ENCODE peak calls at places on chromosomes 12 and 14, in ten cellular contexts. One of them, this sample, is unnamed. For H3K9me3, the result is how much of the 10 kb centered on the place peaks cover.

GRCh38 chr12:25269701-25270100 is 19.0 kb upstream of the KRAS start:
- DNase-seq in neural progenitor cell: no peak
- DNase-seq in cardiac muscle cell: no peak
- DNase-seq in fibroblast of lung: no peak
- DNase-seq in CD8-positive, alpha-beta T cell: no peak
- DNase-seq in left ventricle myocardium inferior: no peak
- DNase-seq in lung: no peak
- DNase-seq in CD4-positive, alpha-beta T cell: no peak
- DNase-seq in transverse colon: no peak
- DNase-seq in prostate gland: no peak
- DNase-seq in this sample: no peak

GRCh38 chr12:85448548-85449139 is 168.6 kb downstream of the ALX1 start:
- DNase-seq in neural progenitor cell: no peak
- DNase-seq in cardiac muscle cell: peak
- DNase-seq in fibroblast of lung: peak
- DNase-seq in CD8-positive, alpha-beta T cell: no peak
- DNase-seq in left ventricle myocardium inferior: no peak
- DNase-seq in lung: no peak
- DNase-seq in CD4-positive, alpha-beta T cell: no peak
- DNase-seq in transverse colon: no peak
- DNase-seq in prostate gland: no peak
- DNase-seq in this sample: no peak

GRCh38 chr12:108667349-108667748 is 33.7 kb upstream of the SELPLG start:
- DNase-seq in neural progenitor cell: no peak
- DNase-seq in cardiac muscle cell: no peak
- DNase-seq in fibroblast of lung: no peak
- DNase-seq in CD8-positive, alpha-beta T cell: no peak
- DNase-seq in left ventricle myocardium inferior: no peak
- DNase-seq in lung: no peak
- DNase-seq in CD4-positive, alpha-beta T cell: no peak
- DNase-seq in transverse colon: no peak
- DNase-seq in prostate gland: no peak
- DNase-seq in this sample: no peak

GRCh38 chr12:14716848-14717444 is 20.5 kb upstream of the GUCY2C start:
- DNase-seq in neural progenitor cell: peak
- DNase-seq in cardiac muscle cell: peak
- DNase-seq in fibroblast of lung: peak
- DNase-seq in CD8-positive, alpha-beta T cell: peak
- DNase-seq in left ventricle myocardium inferior: no peak
- DNase-seq in lung: peak
- DNase-seq in CD4-positive, alpha-beta T cell: peak
- DNase-seq in transverse colon: peak
- DNase-seq in prostate gland: peak
- DNase-seq in this sample: no peak

GRCh38 chr14:105305350-105305749 is 4.5 kb upstream of the BRF1 start:
- DNase-seq in neural progenitor cell: no peak
- DNase-seq in cardiac muscle cell: no peak
- DNase-seq in fibroblast of lung: no peak
- DNase-seq in CD8-positive, alpha-beta T cell: no peak
- DNase-seq in left ventricle myocardium inferior: no peak
- DNase-seq in lung: no peak
- DNase-seq in CD4-positive, alpha-beta T cell: no peak
- DNase-seq in transverse colon: no peak
- DNase-seq in prostate gland: no peak
- DNase-seq in this sample: no peak

GRCh38 chr14:64891839-64892375 is 12.2 kb upstream of the SPTB start:
- DNase-seq in neural progenitor cell: peak
- DNase-seq in cardiac muscle cell: peak
- DNase-seq in fibroblast of lung: peak
- DNase-seq in CD8-positive, alpha-beta T cell: no peak
- DNase-seq in left ventricle myocardium inferior: no peak
- DNase-seq in lung: no peak
- DNase-seq in CD4-positive, alpha-beta T cell: peak
- DNase-seq in transverse colon: peak
- DNase-seq in prostate gland: peak
- DNase-seq in this sample: no peak

GRCh38 chr12:19085090-19085489 is 44.4 kb upstream of the PLEKHA5 start:
- DNase-seq in neural progenitor cell: no peak
- DNase-seq in cardiac muscle cell: no peak
- DNase-seq in fibroblast of lung: no peak
- DNase-seq in CD8-positive, alpha-beta T cell: no peak
- DNase-seq in left ventricle myocardium inferior: no peak
- DNase-seq in lung: no peak
- DNase-seq in CD4-positive, alpha-beta T cell: no peak
- DNase-seq in transverse colon: no peak
- DNase-seq in prostate gland: no peak
- DNase-seq in this sample: no peak

GRCh38 chr14:74638066-74638465 is 26.0 kb upstream of the LTBP2 start:
- DNase-seq in neural progenitor cell: no peak
- DNase-seq in cardiac muscle cell: peak
- DNase-seq in fibroblast of lung: no peak
- DNase-seq in CD8-positive, alpha-beta T cell: no peak
- DNase-seq in left ventricle myocardium inferior: no peak
- DNase-seq in lung: no peak
- DNase-seq in CD4-positive, alpha-beta T cell: no peak
- DNase-seq in transverse colon: no peak
- DNase-seq in prostate gland: no peak
- DNase-seq in this sample: no peak

GRCh38 chr14:100554082-100554677 is 33.0 kb downstream of the BEGAIN start:
- DNase-seq in neural progenitor cell: no peak
- DNase-seq in cardiac muscle cell: no peak
- DNase-seq in fibroblast of lung: no peak
- DNase-seq in CD8-positive, alpha-beta T cell: peak
- DNase-seq in left ventricle myocardium inferior: peak
- DNase-seq in lung: no peak
- DNase-seq in CD4-positive, alpha-beta T cell: no peak
- DNase-seq in transverse colon: peak
- DNase-seq in prostate gland: peak
- DNase-seq in this sample: no peak

GRCh38 chr12:12599750-12600643 is 11.7 kb upstream of the CREBL2 start:
- DNase-seq in neural progenitor cell: no peak
- DNase-seq in cardiac muscle cell: no peak
- DNase-seq in fibroblast of lung: no peak
- DNase-seq in CD8-positive, alpha-beta T cell: no peak
- DNase-seq in left ventricle myocardium inferior: no peak
- DNase-seq in lung: no peak
- DNase-seq in CD4-positive, alpha-beta T cell: no peak
- DNase-seq in transverse colon: no peak
- DNase-seq in prostate gland: peak
- DNase-seq in this sample: no peak

GRCh38 chr12:45483571-45483970 is 245.9 kb upstream of the ARID2 start:
- DNase-seq in neural progenitor cell: no peak
- DNase-seq in cardiac muscle cell: no peak
- DNase-seq in fibroblast of lung: peak
- DNase-seq in CD8-positive, alpha-beta T cell: no peak
- DNase-seq in left ventricle myocardium inferior: peak
- DNase-seq in lung: no peak
- DNase-seq in CD4-positive, alpha-beta T cell: no peak
- DNase-seq in transverse colon: no peak
- DNase-seq in prostate gland: no peak
- DNase-seq in this sample: no peak

GRCh38 chr12:3928538-3929220 is 55.5 kb upstream of the PARP11 start:
- DNase-seq in neural progenitor cell: no peak
- DNase-seq in cardiac muscle cell: no peak
- DNase-seq in fibroblast of lung: no peak
- DNase-seq in CD8-positive, alpha-beta T cell: no peak
- DNase-seq in left ventricle myocardium inferior: no peak
- DNase-seq in lung: no peak
- DNase-seq in CD4-positive, alpha-beta T cell: no peak
- DNase-seq in transverse colon: no peak
- DNase-seq in prostate gland: no peak
- DNase-seq in this sample: no peak

GRCh38 chr12:45585522-45586230 is 143.8 kb upstream of the ARID2 start:
- DNase-seq in neural progenitor cell: no peak
- DNase-seq in cardiac muscle cell: no peak
- DNase-seq in fibroblast of lung: no peak
- DNase-seq in CD8-positive, alpha-beta T cell: no peak
- DNase-seq in left ventricle myocardium inferior: no peak
- DNase-seq in lung: no peak
- DNase-seq in CD4-positive, alpha-beta T cell: no peak
- DNase-seq in transverse colon: no peak
- DNase-seq in prostate gland: no peak
- DNase-seq in this sample: no peak

GRCh38 chr12:130872179-130873096 is 572 bp downstream of the RAN start:
- DNase-seq in neural progenitor cell: peak
- DNase-seq in cardiac muscle cell: peak
- DNase-seq in fibroblast of lung: peak
- DNase-seq in CD8-positive, alpha-beta T cell: peak
- DNase-seq in left ventricle myocardium inferior: peak
- DNase-seq in lung: peak
- DNase-seq in CD4-positive, alpha-beta T cell: peak
- DNase-seq in transverse colon: peak
- DNase-seq in prostate gland: peak
- DNase-seq in this sample: peak

GRCh38 chr14:58479975-58480374 is 52.5 kb downstream of the KIAA0586 start:
- DNase-seq in neural progenitor cell: no peak
- DNase-seq in cardiac muscle cell: no peak
- DNase-seq in fibroblast of lung: no peak
- DNase-seq in CD8-positive, alpha-beta T cell: no peak
- DNase-seq in left ventricle myocardium inferior: no peak
- DNase-seq in lung: no peak
- DNase-seq in CD4-positive, alpha-beta T cell: no peak
- DNase-seq in transverse colon: no peak
- DNase-seq in prostate gland: no peak
- DNase-seq in this sample: no peak

GRCh38 chr14:82366803-82367202 is 833.1 kb upstream of the SEL1L start:
- DNase-seq in neural progenitor cell: peak
- DNase-seq in cardiac muscle cell: peak
- DNase-seq in fibroblast of lung: no peak
- DNase-seq in CD8-positive, alpha-beta T cell: no peak
- DNase-seq in left ventricle myocardium inferior: no peak
- DNase-seq in lung: no peak
- DNase-seq in CD4-positive, alpha-beta T cell: no peak
- DNase-seq in transverse colon: no peak
- DNase-seq in prostate gland: no peak
- DNase-seq in this sample: no peak

GRCh38 chr14:82359201-82359600 is 825.5 kb upstream of the SEL1L start:
- DNase-seq in neural progenitor cell: no peak
- DNase-seq in cardiac muscle cell: no peak
- DNase-seq in fibroblast of lung: no peak
- DNase-seq in CD8-positive, alpha-beta T cell: no peak
- DNase-seq in left ventricle myocardium inferior: no peak
- DNase-seq in lung: no peak
- DNase-seq in CD4-positive, alpha-beta T cell: no peak
- DNase-seq in transverse colon: no peak
- DNase-seq in prostate gland: no peak
- DNase-seq in this sample: no peak

GRCh38 chr14:82362452-82362851 is 828.8 kb upstream of the SEL1L start:
- DNase-seq in neural progenitor cell: no peak
- DNase-seq in cardiac muscle cell: no peak
- DNase-seq in fibroblast of lung: peak
- DNase-seq in CD8-positive, alpha-beta T cell: no peak
- DNase-seq in left ventricle myocardium inferior: no peak
- DNase-seq in lung: no peak
- DNase-seq in CD4-positive, alpha-beta T cell: no peak
- DNase-seq in transverse colon: no peak
- DNase-seq in prostate gland: no peak
- DNase-seq in this sample: no peak
- H3K9me3 ChIP-seq in neural progenitor cell: under half
- H3K9me3 ChIP-seq in cardiac muscle cell: under half
- H3K9me3 ChIP-seq in fibroblast of lung: under half
- H3K9me3 ChIP-seq in CD8-positive, alpha-beta T cell: under half
- H3K9me3 ChIP-seq in left ventricle myocardium inferior: under half
- H3K9me3 ChIP-seq in lung: under half
- H3K9me3 ChIP-seq in CD4-positive, alpha-beta T cell: under half
- H3K9me3 ChIP-seq in transverse colon: under half
- H3K9me3 ChIP-seq in prostate gland: under half
- H3K9me3 ChIP-seq in this sample: under half

DNA sequence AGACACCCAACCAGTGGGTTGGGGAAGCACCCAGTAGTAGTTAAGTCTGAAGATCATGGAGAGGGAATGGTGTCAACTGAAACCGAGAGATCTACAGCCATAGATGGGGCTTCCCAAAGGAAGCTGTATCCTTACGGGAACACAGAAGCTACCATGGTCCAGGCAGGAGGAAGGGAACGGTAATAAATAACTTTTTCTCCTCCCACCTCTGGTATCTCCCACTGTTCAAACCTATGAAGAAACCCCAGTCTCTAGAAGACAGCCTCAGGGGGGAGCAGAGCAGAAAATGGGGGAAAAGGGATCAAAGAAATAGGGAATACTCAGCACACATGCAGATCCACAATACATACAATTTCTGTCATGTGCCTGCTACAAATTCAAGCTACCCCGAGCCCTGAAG is 33.4 kb downstream of the ZNF605 start:
- DNase-seq in neural progenitor cell: no peak
- DNase-seq in cardiac muscle cell: no peak
- DNase-seq in fibroblast of lung: no peak
- DNase-seq in CD8-positive, alpha-beta T cell: no peak
- DNase-seq in left ventricle myocardium inferior: no peak
- DNase-seq in lung: no peak
- DNase-seq in CD4-positive, alpha-beta T cell: no peak
- DNase-seq in transverse colon: no peak
- DNase-seq in prostate gland: no peak
- DNase-seq in this sample: no peak
- H3K9me3 ChIP-seq in neural progenitor cell: half or more
- H3K9me3 ChIP-seq in cardiac muscle cell: under half
- H3K9me3 ChIP-seq in fibroblast of lung: under half
- H3K9me3 ChIP-seq in CD8-positive, alpha-beta T cell: half or more
- H3K9me3 ChIP-seq in left ventricle myocardium inferior: half or more
- H3K9me3 ChIP-seq in lung: half or more
- H3K9me3 ChIP-seq in CD4-positive, alpha-beta T cell: half or more
- H3K9me3 ChIP-seq in transverse colon: half or more
- H3K9me3 ChIP-seq in prostate gland: under half
- H3K9me3 ChIP-seq in this sample: under half

DNA sequence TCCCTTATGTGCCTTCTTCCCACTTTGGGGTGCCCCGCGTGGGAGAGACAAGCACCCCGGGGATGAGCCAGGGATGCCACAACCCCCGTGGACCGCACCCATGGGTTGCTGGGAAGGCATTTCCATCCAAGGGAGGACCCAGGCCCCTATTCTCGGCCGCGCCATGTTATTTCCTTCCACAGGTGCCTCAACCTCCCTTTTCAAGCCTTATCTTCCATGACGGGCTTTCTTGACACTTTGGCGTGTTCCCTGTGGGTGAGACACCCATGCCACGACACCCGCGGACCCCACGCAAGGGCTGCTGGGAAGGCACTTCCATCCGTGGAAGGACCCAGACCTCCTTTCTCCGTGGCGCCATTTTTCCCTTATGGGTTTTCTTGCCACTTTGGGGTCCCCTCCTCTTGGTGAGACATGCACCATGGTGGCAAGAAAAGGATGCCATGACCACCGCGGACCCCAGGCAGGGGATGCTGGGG is 269.2 kb downstream of the ALG10 start:
- DNase-seq in neural progenitor cell: no peak
- DNase-seq in cardiac muscle cell: no peak
- DNase-seq in fibroblast of lung: no peak
- DNase-seq in CD8-positive, alpha-beta T cell: no peak
- DNase-seq in left ventricle myocardium inferior: peak
- DNase-seq in lung: no peak
- DNase-seq in CD4-positive, alpha-beta T cell: no peak
- DNase-seq in transverse colon: peak
- DNase-seq in prostate gland: no peak
- DNase-seq in this sample: no peak
- H3K9me3 ChIP-seq in neural progenitor cell: under half
- H3K9me3 ChIP-seq in cardiac muscle cell: under half
- H3K9me3 ChIP-seq in fibroblast of lung: under half
- H3K9me3 ChIP-seq in CD8-positive, alpha-beta T cell: under half
- H3K9me3 ChIP-seq in left ventricle myocardium inferior: under half
- H3K9me3 ChIP-seq in lung: under half
- H3K9me3 ChIP-seq in CD4-positive, alpha-beta T cell: under half
- H3K9me3 ChIP-seq in transverse colon: under half
- H3K9me3 ChIP-seq in prostate gland: under half
- H3K9me3 ChIP-seq in this sample: under half

GRCh38 chr12:124700810-124701594 is 133.6 kb upstream of the NCOR2 start:
- DNase-seq in neural progenitor cell: peak
- DNase-seq in cardiac muscle cell: peak
- DNase-seq in fibroblast of lung: no peak
- DNase-seq in CD8-positive, alpha-beta T cell: no peak
- DNase-seq in left ventricle myocardium inferior: no peak
- DNase-seq in lung: peak
- DNase-seq in CD4-positive, alpha-beta T cell: no peak
- DNase-seq in transverse colon: no peak
- DNase-seq in prostate gland: no peak
- DNase-seq in this sample: no peak
- H3K9me3 ChIP-seq in neural progenitor cell: under half
- H3K9me3 ChIP-seq in cardiac muscle cell: under half
- H3K9me3 ChIP-seq in fibroblast of lung: under half
- H3K9me3 ChIP-seq in CD8-positive, alpha-beta T cell: under half
- H3K9me3 ChIP-seq in left ventricle myocardium inferior: under half
- H3K9me3 ChIP-seq in lung: under half
- H3K9me3 ChIP-seq in CD4-positive, alpha-beta T cell: under half
- H3K9me3 ChIP-seq in transverse colon: under half
- H3K9me3 ChIP-seq in prostate gland: under half
- H3K9me3 ChIP-seq in this sample: under half